ENCODE peak calls at places on chromosomes 5 and 9, in eight cellular contexts. W is neural progenitor cell, A is IMR-90, I is mammary epithelial cell, B is fibroblast of lung, F is PC-3, G is neuronal stem cell, H is mesenchymal stem cell. J is an unnamed sample.

GRCh38 chr9:78788101-78788500 is 491.2 kb downstream of the PSAT1 start:
- DNase-seq in W (no peak), A (peak; percentile 71), I (no peak), B (peak; percentile 75), F (no peak), G (no peak), H (peak; percentile 7), J (peak; percentile 67)

GRCh38 chr9:96218821-96219614 is 83.0 kb downstream of the HSD17B3 start:
- DNase-seq in W (no peak), A (no peak), I (no peak), B (no peak), F (no peak), G (no peak), H (no peak), J (no peak)

GRCh38 chr5:1779021-1779680 is 20.5 kb downstream of the MRPL36 start:
- DNase-seq in W (no peak), A (no peak), I (no peak), B (no peak), F (no peak), G (no peak), H (no peak), J (no peak)

GRCh38 chr9:108816037-108816436 is 39.7 kb downstream of the ACTL7B start:
- DNase-seq in W (no peak), A (no peak), I (no peak), B (no peak), F (no peak), G (no peak), H (no peak), J (no peak)

GRCh38 chr5:31942546-31942945 is 231.6 kb downstream of the GOLPH3 start:
- DNase-seq in W (no peak), A (peak; percentile 31), I (no peak), B (no peak), F (no peak), G (no peak), H (peak; percentile 90), J (no peak)

GRCh38 chr9:130242270-130243014 is 23.1 kb upstream of the HMCN2 start:
- DNase-seq in W (no peak), A (no peak), I (no peak), B (no peak), F (no peak), G (no peak), H (no peak), J (no peak)

GRCh38 chr9:133729646-133730281 is 8.4 kb downstream of the SARDH start:
- DNase-seq in W (peak; percentile 0), A (no peak), I (no peak), B (no peak), F (no peak), G (no peak), H (no peak), J (no peak)

GRCh38 chr5:142543951-142544753 is 141.7 kb downstream of the FGF1 start:
- DNase-seq in W (no peak), A (peak; percentile 51), I (no peak), B (peak; percentile 36), F (no peak), G (no peak), H (peak; percentile 62), J (peak; percentile 21)

GRCh38 chr5:83608122-83608521 is 112.5 kb downstream of the HAPLN1 start:
- DNase-seq in W (peak; percentile 76), A (peak; percentile 40), I (peak; percentile 21), B (peak; percentile 63), F (peak; percentile 67), G (peak; percentile 43), H (peak; percentile 75), J (peak; percentile 45)

GRCh38 chr5:140555747-140556312 is 1.4 kb downstream of the SRA1 start:
- DNase-seq in W (no peak), A (no peak), I (no peak), B (no peak), F (no peak), G (no peak), H (no peak), J (no peak)

GRCh38 chr9:123416171-123416570 is 60.2 kb downstream of the CRB2 start:
- DNase-seq in W (no peak), A (no peak), I (no peak), B (no peak), F (no peak), G (no peak), H (no peak), J (no peak)

GRCh38 chr5:68848086-68848485 is 245.7 kb upstream of the SLC30A5 start:
- DNase-seq in W (no peak), A (no peak), I (peak; percentile 85), B (peak; percentile 33), F (peak; percentile 73), G (no peak), H (no peak), J (peak; percentile 8)

GRCh38 chr9:133979921-133980863 is 11.9 kb downstream of the VAV2 start:
- DNase-seq in W (no peak), A (no peak), I (no peak), B (no peak), F (no peak), G (no peak), H (no peak), J (no peak)

GRCh38 chr9:111983484-111983908 is 86.9 kb downstream of the UGCG start:
- DNase-seq in W (no peak), A (no peak), I (no peak), B (no peak), F (no peak), G (no peak), H (no peak), J (no peak)

GRCh38 chr5:16600949-16601348 is 15.8 kb downstream of the RETREG1 start:
- DNase-seq in W (no peak), A (no peak), I (no peak), B (no peak), F (no peak), G (no peak), H (no peak), J (no peak)

GRCh38 chr5:106865279-106865678 is 805.5 kb downstream of the EFNA5 start:
- DNase-seq in W (no peak), A (no peak), I (no peak), B (no peak), F (no peak), G (no peak), H (no peak), J (no peak)

GRCh38 chr5:67765697-67766096 is 449.9 kb upstream of the PIK3R1 start:
- DNase-seq in W (no peak), A (no peak), I (peak; percentile 29), B (no peak), F (no peak), G (no peak), H (no peak), J (no peak)

GRCh38 chr5:132011561-132012384 is at the start of gene ACSL6:
- DNase-seq in W (peak; percentile 76), A (no peak), I (no peak), B (no peak), F (no peak), G (no peak), H (peak; percentile 10), J (no peak)

GRCh38 chr5:42423285-42424152 is at the start of gene GHR:
- DNase-seq in W (peak; percentile 93), A (peak; percentile 88), I (peak; percentile 84), B (peak; percentile 88), F (peak; percentile 94), G (peak; percentile 81), H (peak; percentile 93), J (peak; percentile 86)

GRCh38 chr5:144697847-144698262 is 527.2 kb downstream of the KCTD16 start:
- DNase-seq in W (no peak), A (peak; percentile 97), I (peak; percentile 97), B (peak; percentile 99), F (peak; percentile 62), G (no peak), H (peak; percentile 55), J (peak; percentile 98)

GRCh38 chr9:33506626-33507370 is 17.3 kb upstream of the ANKRD18B start:
- DNase-seq in W (no peak), A (peak; percentile 97), I (peak; percentile 99), B (peak; percentile 98), F (peak; percentile 72), G (no peak), H (peak; percentile 93), J (peak; percentile 98)

GRCh38 chr5:54701179-54701578 is 183.6 kb downstream of the SNX18 start:
- DNase-seq in W (no peak), A (peak; percentile 99), I (peak; percentile 91), B (peak; percentile 100), F (peak; percentile 94), G (no peak), H (peak; percentile 96), J (peak; percentile 100)

GRCh38 chr5:61004448-61004847 is 59.4 kb downstream of the NDUFAF2 start:
- DNase-seq in W (no peak), A (peak; percentile 40), I (no peak), B (peak; percentile 42), F (no peak), G (no peak), H (no peak), J (peak; percentile 22)

GRCh38 chr9:92279302-92279701 is 14.2 kb downstream of the IARS1 start:
- DNase-seq in W (no peak), A (no peak), I (no peak), B (no peak), F (no peak), G (no peak), H (no peak), J (no peak)
- H3K4me1 ChIP-seq in W (no peaks in the 10 kb centered on the region), A (peaks cover 2% of the 10 kb centered on the region), I (peaks cover 14% of the 10 kb centered on the region), B (peaks cover 4% of the 10 kb centered on the region), F (no peaks in the 10 kb centered on the region), G (no peaks in the 10 kb centered on the region), H (no peaks in the 10 kb centered on the region), J (no peaks in the 10 kb centered on the region)

GRCh38 chr9:69411246-69411645 is 86.2 kb downstream of the ENTREP1 start:
- DNase-seq in W (no peak), A (no peak), I (no peak), B (no peak), F (no peak), G (no peak), H (no peak), J (no peak)

GRCh38 chr9:69411931-69412740 is 87.1 kb downstream of the ENTREP1 start:
- DNase-seq in W (no peak), A (no peak), I (no peak), B (no peak), F (no peak), G (no peak), H (no peak), J (no peak)

GRCh38 chr9:69412741-69413150 is 87.7 kb downstream of the ENTREP1 start:
- DNase-seq in W (peak; percentile 84), A (peak; percentile 52), I (peak; percentile 32), B (peak; percentile 53), F (peak; percentile 43), G (peak; percentile 58), H (peak; percentile 62), J (peak; percentile 43)
- H3K9ac ChIP-seq in W (no peak overlapping the region), A (no peak overlapping the region), I (no peak overlapping the region), B (peak overlapping the region; percentile 23), F (no peak overlapping the region), G (no peak overlapping the region), H (peak overlapping the region; percentile 68), J (no peak overlapping the region)

DNA sequence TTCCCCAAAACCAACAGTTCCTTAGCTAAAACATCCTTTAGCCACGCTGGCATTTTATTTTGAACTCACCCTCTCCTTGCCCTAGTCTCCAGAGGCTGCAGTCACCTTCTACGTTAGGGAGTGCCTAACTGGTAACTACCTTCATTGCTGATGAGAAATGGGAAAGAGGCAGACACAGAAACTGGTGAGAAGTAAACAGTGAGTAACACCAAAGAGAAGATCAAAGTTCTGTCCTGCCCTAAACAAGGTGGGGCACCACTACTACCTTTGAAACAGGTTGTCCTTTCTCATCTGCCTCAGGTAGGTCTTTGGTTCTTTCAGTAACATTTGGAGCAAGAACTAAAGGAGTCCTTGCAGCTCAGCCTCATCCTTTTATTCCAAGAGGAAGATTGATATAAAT is 402.8 kb downstream of the ENC1 start:
- DNase-seq in W (no peak), A (no peak), I (peak; percentile 54), B (no peak), F (no peak), G (no peak), H (no peak), J (no peak)
- H2AFZ ChIP-seq in W (no peak overlapping the region), A (no peak overlapping the region), I (peak overlapping the region; percentile 40), B (no peak overlapping the region), F (no peak overlapping the region), G (no peak overlapping the region), H (no peak overlapping the region), J (no peak overlapping the region)

GRCh38 chr5:109695005-109695926 is 5.5 kb downstream of the MAN2A1 start:
- DNase-seq in W (no peak), A (no peak), I (no peak), B (no peak), F (no peak), G (no peak), H (no peak), J (no peak)
- H3K4me1 ChIP-seq in W (peaks cover 49% of the 10 kb centered on the region), A (peaks cover 16% of the 10 kb centered on the region), I (peaks cover 23% of the 10 kb centered on the region), B (peaks cover 8% of the 10 kb centered on the region), F (peaks cover 37% of the 10 kb centered on the region), G (peaks cover 5% of the 10 kb centered on the region), H (peaks cover 9% of the 10 kb centered on the region), J (peaks cover 13% of the 10 kb centered on the region)

J was measured in astrocyte.